ENCODE peak calls at places on chromosomes 11 and 22, in seven cellular contexts. One of them, this sample, is unnamed.

GRCh38 chr11:3056296-3057068 is 741 bp downstream of the CARS1 start:
- DNase-seq in tibial nerve: no peak
- DNase-seq in NB4: peak
- DNase-seq in SK-N-SH: peak
- DNase-seq in ELR: no peak
- DNase-seq in C1 segment of cervical spinal cord: no peak
- DNase-seq in lung microvascular endothelial cell: peak
- DNase-seq in this sample: peak

GRCh38 chr11:45180158-45180887 is 33.9 kb downstream of the PRDM11 start:
- DNase-seq in tibial nerve: no peak
- DNase-seq in NB4: peak
- DNase-seq in SK-N-SH: peak
- DNase-seq in C1 segment of cervical spinal cord: no peak
- DNase-seq in ELR: peak
- DNase-seq in lung microvascular endothelial cell: peak
- DNase-seq in this sample: peak

GRCh38 chr11:72333657-72334056 is 89.7 kb upstream of the PHOX2A start:
- DNase-seq in lung microvascular endothelial cell: no peak
- DNase-seq in C1 segment of cervical spinal cord: no peak
- DNase-seq in SK-N-SH: peak
- DNase-seq in tibial nerve: no peak
- DNase-seq in ELR: no peak
- DNase-seq in NB4: peak
- DNase-seq in this sample: no peak

GRCh38 chr22:42376721-42377177 is 55.5 kb downstream of the NFAM1 start:
- DNase-seq in C1 segment of cervical spinal cord: no peak
- DNase-seq in ELR: no peak
- DNase-seq in lung microvascular endothelial cell: no peak
- DNase-seq in tibial nerve: peak
- DNase-seq in SK-N-SH: peak
- DNase-seq in NB4: no peak
- DNase-seq in this sample: peak

GRCh38 chr22:45164217-45165123 is 745 bp downstream of the NUP50 start:
- DNase-seq in ELR: peak
- DNase-seq in NB4: peak
- DNase-seq in tibial nerve: no peak
- DNase-seq in C1 segment of cervical spinal cord: no peak
- DNase-seq in lung microvascular endothelial cell: peak
- DNase-seq in SK-N-SH: peak
- DNase-seq in this sample: no peak

GRCh38 chr11:129279326-129280026 is 87.4 kb upstream of the ARHGAP32 start:
- DNase-seq in tibial nerve: peak
- DNase-seq in ELR: peak
- DNase-seq in lung microvascular endothelial cell: peak
- DNase-seq in NB4: peak
- DNase-seq in SK-N-SH: peak
- DNase-seq in C1 segment of cervical spinal cord: peak
- DNase-seq in this sample: peak

GRCh38 chr11:95459268-95460040 is 228.5 kb upstream of the SESN3 start:
- DNase-seq in lung microvascular endothelial cell: no peak
- DNase-seq in ELR: no peak
- DNase-seq in NB4: no peak
- DNase-seq in tibial nerve: no peak
- DNase-seq in C1 segment of cervical spinal cord: no peak
- DNase-seq in SK-N-SH: peak
- DNase-seq in this sample: no peak

GRCh38 chr11:123228489-123229163 is 33.6 kb upstream of the CLMP start:
- DNase-seq in C1 segment of cervical spinal cord: no peak
- DNase-seq in ELR: no peak
- DNase-seq in lung microvascular endothelial cell: no peak
- DNase-seq in NB4: no peak
- DNase-seq in tibial nerve: no peak
- DNase-seq in SK-N-SH: no peak
- DNase-seq in this sample: no peak

GRCh38 chr11:114612686-114613085 is 17.1 kb upstream of the NXPE4 start:
- DNase-seq in lung microvascular endothelial cell: no peak
- DNase-seq in NB4: no peak
- DNase-seq in tibial nerve: no peak
- DNase-seq in ELR: no peak
- DNase-seq in C1 segment of cervical spinal cord: no peak
- DNase-seq in SK-N-SH: no peak
- DNase-seq in this sample: no peak

GRCh38 chr11:128316541-128317206 is 270.7 kb downstream of the ETS1 start:
- DNase-seq in lung microvascular endothelial cell: no peak
- DNase-seq in ELR: no peak
- DNase-seq in C1 segment of cervical spinal cord: no peak
- DNase-seq in NB4: peak
- DNase-seq in SK-N-SH: no peak
- DNase-seq in tibial nerve: no peak
- DNase-seq in this sample: no peak

GRCh38 chr11:90594658-90595057 is 371.8 kb upstream of the CHORDC1 start:
- DNase-seq in lung microvascular endothelial cell: no peak
- DNase-seq in ELR: no peak
- DNase-seq in tibial nerve: no peak
- DNase-seq in C1 segment of cervical spinal cord: no peak
- DNase-seq in SK-N-SH: peak
- DNase-seq in NB4: no peak
- DNase-seq in this sample: no peak

GRCh38 chr11:24406980-24407379 is 89.9 kb upstream of the LUZP2 start:
- DNase-seq in SK-N-SH: no peak
- DNase-seq in tibial nerve: no peak
- DNase-seq in C1 segment of cervical spinal cord: no peak
- DNase-seq in ELR: no peak
- DNase-seq in NB4: no peak
- DNase-seq in lung microvascular endothelial cell: no peak
- DNase-seq in this sample: no peak

GRCh38 chr11:110019659-110020058 is 73.5 kb upstream of the ZC3H12C start:
- DNase-seq in tibial nerve: no peak
- DNase-seq in lung microvascular endothelial cell: no peak
- DNase-seq in C1 segment of cervical spinal cord: no peak
- DNase-seq in ELR: no peak
- DNase-seq in SK-N-SH: no peak
- DNase-seq in NB4: peak
- DNase-seq in this sample: no peak

GRCh38 chr11:121596195-121597145 is 143.7 kb upstream of the SORL1-AS1 start:
- DNase-seq in ELR: peak
- DNase-seq in SK-N-SH: no peak
- DNase-seq in tibial nerve: no peak
- DNase-seq in lung microvascular endothelial cell: no peak
- DNase-seq in NB4: no peak
- DNase-seq in C1 segment of cervical spinal cord: no peak
- DNase-seq in this sample: no peak

GRCh38 chr22:42939451-42939881 is 75.5 kb downstream of the PACSIN2 start:
- DNase-seq in C1 segment of cervical spinal cord: no peak
- DNase-seq in NB4: no peak
- DNase-seq in tibial nerve: no peak
- DNase-seq in lung microvascular endothelial cell: peak
- DNase-seq in SK-N-SH: no peak
- DNase-seq in ELR: peak
- DNase-seq in this sample: no peak

GRCh38 chr11:16923987-16924386 is 90.2 kb downstream of the PLEKHA7 start:
- DNase-seq in tibial nerve: no peak
- DNase-seq in NB4: no peak
- DNase-seq in ELR: no peak
- DNase-seq in SK-N-SH: no peak
- DNase-seq in C1 segment of cervical spinal cord: no peak
- DNase-seq in lung microvascular endothelial cell: no peak
- DNase-seq in this sample: no peak

GRCh38 chr11:58788355-58789023 is 56.0 kb downstream of the GLYATL2 start:
- DNase-seq in SK-N-SH: peak
- DNase-seq in lung microvascular endothelial cell: peak
- DNase-seq in NB4: peak
- DNase-seq in tibial nerve: no peak
- DNase-seq in ELR: peak
- DNase-seq in C1 segment of cervical spinal cord: no peak
- DNase-seq in this sample: no peak

GRCh38 chr22:29330291-29330690 is 14.8 kb upstream of the RASL10A start:
- DNase-seq in tibial nerve: no peak
- DNase-seq in NB4: no peak
- DNase-seq in lung microvascular endothelial cell: no peak
- DNase-seq in ELR: no peak
- DNase-seq in SK-N-SH: no peak
- DNase-seq in C1 segment of cervical spinal cord: no peak
- DNase-seq in this sample: no peak

GRCh38 chr11:70918242-70918641 is 334.1 kb downstream of the SHANK2 start:
- DNase-seq in tibial nerve: no peak
- DNase-seq in SK-N-SH: no peak
- DNase-seq in ELR: no peak
- DNase-seq in NB4: no peak
- DNase-seq in C1 segment of cervical spinal cord: no peak
- DNase-seq in lung microvascular endothelial cell: no peak
- DNase-seq in this sample: no peak

GRCh38 chr11:36151933-36152580 is 137.2 kb downstream of the COMMD9 start:
- DNase-seq in C1 segment of cervical spinal cord: no peak
- DNase-seq in NB4: no peak
- DNase-seq in lung microvascular endothelial cell: no peak
- DNase-seq in ELR: no peak
- DNase-seq in SK-N-SH: no peak
- DNase-seq in tibial nerve: no peak
- DNase-seq in this sample: no peak

GRCh38 chr22:37229805-37230672 is 14.0 kb downstream of the RAC2 start:
- DNase-seq in C1 segment of cervical spinal cord: no peak
- DNase-seq in lung microvascular endothelial cell: no peak
- DNase-seq in SK-N-SH: no peak
- DNase-seq in tibial nerve: no peak
- DNase-seq in NB4: peak
- DNase-seq in ELR: peak
- DNase-seq in this sample: peak

GRCh38 chr22:47465222-47465621 is 702.8 kb downstream of the TBC1D22A start:
- DNase-seq in SK-N-SH: no peak
- DNase-seq in ELR: no peak
- DNase-seq in C1 segment of cervical spinal cord: no peak
- DNase-seq in lung microvascular endothelial cell: no peak
- DNase-seq in NB4: no peak
- DNase-seq in tibial nerve: no peak
- DNase-seq in this sample: no peak

GRCh38 chr11:1231396-1232327 is 8.8 kb downstream of the MUC5B start:
- DNase-seq in tibial nerve: no peak
- DNase-seq in NB4: no peak
- DNase-seq in ELR: no peak
- DNase-seq in lung microvascular endothelial cell: no peak
- DNase-seq in SK-N-SH: peak
- DNase-seq in C1 segment of cervical spinal cord: no peak
- DNase-seq in this sample: no peak

GRCh38 chr11:108709741-108710140 is 44.9 kb downstream of the DDX10 start:
- DNase-seq in lung microvascular endothelial cell: no peak
- DNase-seq in ELR: no peak
- DNase-seq in C1 segment of cervical spinal cord: no peak
- DNase-seq in SK-N-SH: no peak
- DNase-seq in NB4: no peak
- DNase-seq in tibial nerve: no peak
- DNase-seq in this sample: no peak

GRCh38 chr11:58801974-58802545 is 42.4 kb downstream of the GLYATL2 start:
- DNase-seq in C1 segment of cervical spinal cord: no peak
- DNase-seq in ELR: peak
- DNase-seq in tibial nerve: no peak
- DNase-seq in NB4: no peak
- DNase-seq in lung microvascular endothelial cell: no peak
- DNase-seq in SK-N-SH: no peak
- DNase-seq in this sample: no peak

GRCh38 chr11:80320765-80321164 is 879.9 kb upstream of the TENM4 start:
- DNase-seq in NB4: peak
- DNase-seq in SK-N-SH: peak
- DNase-seq in lung microvascular endothelial cell: no peak
- DNase-seq in C1 segment of cervical spinal cord: no peak
- DNase-seq in tibial nerve: no peak
- DNase-seq in ELR: no peak
- DNase-seq in this sample: no peak

GRCh38 chr22:46828323-46829139 is 66.1 kb downstream of the TBC1D22A start:
- DNase-seq in ELR: peak
- DNase-seq in lung microvascular endothelial cell: no peak
- DNase-seq in NB4: no peak
- DNase-seq in C1 segment of cervical spinal cord: no peak
- DNase-seq in tibial nerve: no peak
- DNase-seq in SK-N-SH: peak
- DNase-seq in this sample: no peak

GRCh38 chr11:67486481-67487195 is 3.8 kb downstream of the AIP start:
- DNase-seq in ELR: no peak
- DNase-seq in NB4: no peak
- DNase-seq in lung microvascular endothelial cell: no peak
- DNase-seq in tibial nerve: no peak
- DNase-seq in SK-N-SH: no peak
- DNase-seq in C1 segment of cervical spinal cord: no peak
- DNase-seq in this sample: no peak

This sample was measured in upper lobe of left lung.